ENCODE peak calls at places on chromosome 7, in five cellular contexts. V, Z, E, A and K are unnamed samples.

GRCh38 chr7:28481131-28481926 is 69.0 kb downstream of the CREB5 start:
- DNase-seq in A (peak), V (no peak), Z (no peak), E (no peak), K (no peak)

GRCh38 chr7:153190452-153190851 is 430.9 kb downstream of the ACTR3B start:
- DNase-seq in Z (no peak), A (no peak), V (peak), E (no peak), K (no peak)

GRCh38 chr7:71384094-71384493 is 252.2 kb downstream of the GALNT17 start:
- DNase-seq in A (no peak), Z (no peak), E (no peak), V (no peak), K (no peak)

GRCh38 chr7:121084748-121085336 is 96.3 kb downstream of the CPED1 start:
- DNase-seq in A (peak), V (peak), E (peak), Z (no peak), K (no peak)

GRCh38 chr7:16630654-16631053 is 14.9 kb downstream of the ANKMY2 start:
- DNase-seq in Z (no peak), E (no peak), A (no peak), V (no peak), K (no peak)

GRCh38 chr7:32266932-32267475 is 196.8 kb upstream of the PDE1C start:
- DNase-seq in Z (no peak), A (no peak), E (no peak), V (no peak), K (no peak)

GRCh38 chr7:115008465-115009114 is 86.7 kb downstream of the MDFIC start:
- DNase-seq in V (no peak), A (peak), E (no peak), Z (peak), K (peak)

GRCh38 chr7:8035190-8035589 is 66.6 kb downstream of the GLCCI1 start:
- DNase-seq in V (no peak), E (no peak), Z (no peak), A (no peak), K (no peak)

GRCh38 chr7:16841681-16842080 is 36.9 kb upstream of the AGR2 start:
- DNase-seq in E (no peak), A (peak), Z (no peak), V (no peak), K (no peak)

GRCh38 chr7:130896051-130896881 is 162.3 kb upstream of the KLF14 start:
- DNase-seq in A (peak), E (no peak), V (no peak), Z (no peak), K (no peak)

GRCh38 chr7:116097365-116098009 is 66.9 kb upstream of the TFEC start:
- DNase-seq in E (peak), Z (no peak), A (peak), V (peak), K (no peak)

GRCh38 chr7:100567045-100567730 is 6.5 kb downstream of the SAP25 start:
- DNase-seq in E (no peak), A (peak), Z (peak), V (no peak), K (no peak)

GRCh38 chr7:64883113-64883905 is 19.8 kb upstream of the ZNF273 start:
- DNase-seq in E (no peak), V (no peak), Z (no peak), A (no peak), K (peak)

GRCh38 chr7:2802082-2802481 is 42.0 kb downstream of the GNA12 start:
- DNase-seq in A (peak), V (peak), E (no peak), Z (no peak), K (no peak)

GRCh38 chr7:146185844-146186243 is 69.2 kb downstream of the CNTNAP2 start:
- DNase-seq in A (peak), V (peak), Z (no peak), E (no peak), K (no peak)

GRCh38 chr7:157087646-157088045 is 51.1 kb upstream of the UBE3C start:
- DNase-seq in A (no peak), V (no peak), Z (no peak), E (no peak), K (no peak)

GRCh38 chr7:70738080-70738479 is 393.9 kb upstream of the GALNT17 start:
- DNase-seq in E (peak), V (peak), A (peak), Z (no peak), K (peak)

GRCh38 chr7:20783716-20784310 is 2.9 kb downstream of the SP8 start:
- DNase-seq in A (peak), Z (peak), V (no peak), E (no peak), K (no peak)

GRCh38 chr7:101576993-101577392 is 52.1 kb downstream of the MYL10 start:
- DNase-seq in A (no peak), V (peak), Z (no peak), E (peak), K (no peak)

GRCh38 chr7:114087674-114088539 is 169.1 kb upstream of the PPP1R3A start:
- DNase-seq in E (no peak), Z (no peak), A (no peak), V (no peak), K (no peak)

GRCh38 chr7:157565201-157565626 is 228.4 kb downstream of the DNAJB6 start:
- DNase-seq in A (no peak), E (no peak), V (no peak), Z (peak), K (no peak)

GRCh38 chr7:127943541-127944521 is 87.4 kb downstream of the LRRC4 start:
- DNase-seq in Z (no peak), V (no peak), E (no peak), A (peak), K (no peak)

GRCh38 chr7:94301024-94301588 is 93.6 kb upstream of the COL1A2 start:
- DNase-seq in A (peak), E (peak), Z (peak), V (peak), K (peak)

GRCh38 chr7:136326045-136326610 is 349.0 kb upstream of the MTPN start:
- DNase-seq in Z (no peak), A (no peak), E (no peak), V (no peak), K (no peak)

GRCh38 chr7:18151419-18151818 is 123.8 kb upstream of the PRPS1L1 start:
- DNase-seq in Z (no peak), A (peak), E (no peak), V (no peak), K (no peak)

GRCh38 chr7:74401137-74401859 is 52.4 kb upstream of the GTF2IRD1 start:
- DNase-seq in Z (peak), E (peak), A (peak), V (peak), K (peak)

GRCh38 chr7:137990251-137990901 is 11.5 kb downstream of the CREB3L2 start:
- DNase-seq in A (peak), V (peak), Z (no peak), E (peak), K (no peak)

GRCh38 chr7:159102681-159103381 is 41.8 kb downstream of the VIPR2 start:
- DNase-seq in A (no peak), E (no peak), Z (no peak), V (no peak), K (no peak)